ENCODE peak calls at places on chromosome X, in four cellular contexts. One of them, this sample, is unnamed.

GRCh38 chrX:45762699-45763647 is 562.3 kb upstream of the DIPK2B start:
- DNase-seq in heart left ventricle: no peak
- DNase-seq in Peyer's patch: no peak
- DNase-seq in suprapubic skin: no peak
- DNase-seq in this sample: no peak

GRCh38 chrX:153554519-153555167 is 37.2 kb downstream of the ATP2B3 start:
- DNase-seq in heart left ventricle: peak; percentile 54
- DNase-seq in Peyer's patch: peak; percentile 80
- DNase-seq in suprapubic skin: peak; percentile 81
- DNase-seq in this sample: peak; percentile 60

GRCh38 chrX:110435191-110435590 is 76.5 kb downstream of the RTL9 start:
- DNase-seq in heart left ventricle: no peak
- DNase-seq in Peyer's patch: no peak
- DNase-seq in suprapubic skin: no peak
- DNase-seq in this sample: no peak

GRCh38 chrX:107936434-107936730 is 45.8 kb downstream of the TEX13B start:
- DNase-seq in heart left ventricle: no peak
- DNase-seq in Peyer's patch: no peak
- DNase-seq in suprapubic skin: no peak
- DNase-seq in this sample: no peak

GRCh38 chrX:30971761-30972603 is 82.9 kb upstream of the TAB3 start:
- DNase-seq in heart left ventricle: peak; percentile 15
- DNase-seq in Peyer's patch: peak; percentile 68
- DNase-seq in suprapubic skin: no peak
- DNase-seq in this sample: no peak

GRCh38 chrX:154002215-154002719 is 17.4 kb downstream of the IRAK1 start:
- DNase-seq in heart left ventricle: peak; percentile 38
- DNase-seq in Peyer's patch: peak; percentile 77
- DNase-seq in suprapubic skin: no peak
- DNase-seq in this sample: no peak

GRCh38 chrX:3094261-3094660 is 53.0 kb downstream of the ARSF start:
- DNase-seq in heart left ventricle: no peak
- DNase-seq in Peyer's patch: peak; percentile 51
- DNase-seq in suprapubic skin: no peak
- DNase-seq in this sample: no peak

GRCh38 chrX:340641-341423 is 22.2 kb upstream of the GTPBP6 start:
- DNase-seq in heart left ventricle: no peak
- DNase-seq in Peyer's patch: no peak
- DNase-seq in suprapubic skin: peak; percentile 68
- DNase-seq in this sample: peak; percentile 6

GRCh38 chrX:63128509-63128908 is 222.6 kb downstream of the SPIN4 start:
- DNase-seq in heart left ventricle: no peak
- DNase-seq in Peyer's patch: no peak
- DNase-seq in suprapubic skin: no peak
- DNase-seq in this sample: no peak

GRCh38 chrX:72123471-72124185 is 8.1 kb downstream of the RTL5 start:
- DNase-seq in heart left ventricle: peak; percentile 65
- DNase-seq in Peyer's patch: peak; percentile 47
- DNase-seq in suprapubic skin: no peak
- DNase-seq in this sample: no peak

GRCh38 chrX:24014388-24015018 is 12.5 kb downstream of the KLHL15 start:
- DNase-seq in heart left ventricle: no peak
- DNase-seq in Peyer's patch: no peak
- DNase-seq in suprapubic skin: no peak
- DNase-seq in this sample: no peak

GRCh38 chrX:39652336-39652735 is 445.4 kb downstream of the BCOR start:
- DNase-seq in heart left ventricle: peak; percentile 22
- DNase-seq in Peyer's patch: peak; percentile 47
- DNase-seq in suprapubic skin: no peak
- DNase-seq in this sample: no peak

GRCh38 chrX:115616943-115617563 is 56.1 kb downstream of the PLS3 start:
- DNase-seq in heart left ventricle: no peak
- DNase-seq in Peyer's patch: no peak
- DNase-seq in suprapubic skin: no peak
- DNase-seq in this sample: no peak

GRCh38 chrX:50098749-50099148 is 102.1 kb downstream of the AKAP4 start:
- DNase-seq in heart left ventricle: no peak
- DNase-seq in Peyer's patch: no peak
- DNase-seq in suprapubic skin: no peak
- DNase-seq in this sample: no peak
- H3K4me1 ChIP-seq in heart left ventricle: no peaks in the 10 kb centered on the region
- H3K4me1 ChIP-seq in Peyer's patch: no peaks in the 10 kb centered on the region
- H3K4me1 ChIP-seq in suprapubic skin: no peaks in the 10 kb centered on the region
- H3K4me1 ChIP-seq in this sample: no peaks in the 10 kb centered on the region

DNA sequence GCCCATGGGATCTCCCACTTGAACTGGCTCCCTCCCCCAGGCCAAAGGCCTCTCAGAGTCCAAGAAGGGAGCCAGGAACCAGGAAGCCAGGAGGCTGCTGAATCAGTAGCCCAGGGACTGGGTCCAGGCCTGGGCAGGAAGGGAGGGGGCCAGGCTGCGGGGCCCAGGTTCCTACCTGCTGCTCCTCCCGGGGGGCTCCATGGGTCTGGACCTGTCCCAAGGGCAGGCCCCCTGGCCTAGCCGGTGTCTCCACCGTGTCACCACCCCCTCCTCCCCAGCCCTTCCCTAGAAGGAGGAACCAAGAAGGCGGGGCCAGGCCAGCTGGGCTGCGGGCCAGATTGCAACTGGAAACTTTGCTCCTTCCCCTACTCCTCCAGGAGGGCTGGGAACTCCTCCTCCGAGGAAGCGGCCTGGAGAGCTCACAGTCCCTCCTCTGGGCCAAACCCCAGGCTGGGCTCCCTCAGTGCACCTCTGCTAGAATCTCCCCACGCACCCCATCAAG is at the start of gene IQSEC2:
- DNase-seq in heart left ventricle: peak; percentile 86
- DNase-seq in Peyer's patch: peak; percentile 87
- DNase-seq in suprapubic skin: peak; percentile 85
- DNase-seq in this sample: peak; percentile 91
- TF ChIP-seq POLR2A in heart left ventricle: peak; percentile 20
- TF ChIP-seq POLR2A in Peyer's patch: peak; percentile 67
- TF ChIP-seq POLR2A in suprapubic skin: no peak
- TF ChIP-seq POLR2A in this sample: peak; percentile 13

DNA sequence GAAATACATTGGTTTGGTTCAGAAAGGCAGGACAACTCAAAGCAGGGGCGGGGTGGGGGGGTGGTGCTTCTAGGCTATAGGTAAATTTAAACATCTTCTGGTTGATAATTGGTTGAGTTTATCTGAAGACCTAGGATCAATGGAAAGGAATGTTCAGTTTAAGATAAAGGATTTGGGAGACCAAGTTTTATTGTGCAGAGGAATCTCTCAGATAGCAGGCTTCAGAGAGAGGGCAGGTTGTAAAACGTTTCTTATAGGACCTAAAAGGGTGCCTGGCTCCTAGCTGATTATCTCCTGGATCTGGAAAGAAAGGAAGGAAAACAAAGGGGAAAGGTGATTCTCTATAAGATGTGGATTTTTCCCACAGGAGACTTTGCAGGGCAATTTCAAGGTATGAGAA is 94.0 kb downstream of the TMEM47 start:
- DNase-seq in heart left ventricle: no peak
- DNase-seq in Peyer's patch: no peak
- DNase-seq in suprapubic skin: no peak
- DNase-seq in this sample: no peak
- H3K4me1 ChIP-seq in heart left ventricle: no peaks in the 10 kb centered on the region
- H3K4me1 ChIP-seq in Peyer's patch: no peaks in the 10 kb centered on the region
- H3K4me1 ChIP-seq in suprapubic skin: no peaks in the 10 kb centered on the region
- H3K4me1 ChIP-seq in this sample: no peaks in the 10 kb centered on the region

DNA sequence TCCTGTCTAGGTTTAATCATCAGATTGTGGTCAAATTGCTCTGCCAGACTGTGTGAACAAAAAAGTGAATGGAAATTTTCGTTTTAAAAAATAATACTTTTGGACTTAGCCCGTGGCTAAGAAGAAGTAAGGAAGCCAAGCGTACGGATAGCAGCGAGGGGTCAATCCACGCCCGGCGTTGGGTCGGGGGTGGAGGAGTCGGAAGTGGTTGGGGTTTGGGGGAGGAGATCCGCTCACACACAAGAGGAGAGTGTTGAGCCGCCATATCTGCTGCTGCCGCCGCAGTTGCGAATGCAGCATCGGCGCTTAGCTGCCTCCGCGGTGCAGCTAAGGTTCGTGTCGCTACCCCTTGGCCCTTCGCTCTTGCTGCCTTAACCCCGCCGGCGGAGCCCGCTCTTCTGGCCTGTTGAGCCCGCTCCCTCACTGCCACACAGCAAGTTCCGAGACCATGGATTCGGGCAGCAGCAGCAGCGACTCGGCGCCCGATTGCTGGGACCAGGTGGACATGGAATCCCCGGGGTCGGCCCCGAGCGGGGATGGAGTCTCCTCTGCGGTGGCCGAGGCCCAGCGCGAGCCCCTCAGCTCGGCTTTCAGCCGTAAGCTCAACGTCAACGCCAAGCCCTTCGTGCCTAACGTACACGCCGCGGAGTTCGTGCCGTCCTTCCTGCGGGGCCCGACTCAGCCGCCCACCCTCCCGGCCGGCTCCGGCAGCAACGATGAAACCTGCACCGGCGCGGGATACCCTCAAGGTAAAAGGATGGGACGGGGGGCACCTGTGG is at the start of gene GSPT2:
- DNase-seq in heart left ventricle: peak; percentile 77
- DNase-seq in Peyer's patch: peak; percentile 78
- DNase-seq in suprapubic skin: peak; percentile 76
- DNase-seq in this sample: peak; percentile 67
- TF ChIP-seq POLR2A in heart left ventricle: no peak
- TF ChIP-seq POLR2A in Peyer's patch: peak; percentile 25
- TF ChIP-seq POLR2A in suprapubic skin: no peak
- TF ChIP-seq POLR2A in this sample: no peak

DNA sequence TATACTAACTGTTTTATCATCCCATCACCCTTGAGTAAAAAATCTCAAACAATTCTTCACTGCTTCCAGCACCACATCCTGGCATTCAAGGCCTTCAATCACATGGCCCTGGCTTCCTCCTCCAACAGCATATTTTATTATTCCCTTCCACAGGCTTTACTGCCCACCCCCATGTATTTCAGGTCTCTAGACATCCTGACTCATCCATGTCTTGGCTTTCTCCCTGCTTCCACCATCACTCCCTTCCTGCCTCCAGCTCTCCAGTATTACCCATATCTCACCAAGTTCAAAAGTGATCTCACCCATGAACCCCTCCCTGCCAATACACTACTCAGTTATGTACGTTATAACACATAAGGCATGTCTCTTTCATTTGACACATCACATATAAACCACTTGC is 34.7 kb upstream of the PLAC1 start:
- DNase-seq in heart left ventricle: no peak
- DNase-seq in Peyer's patch: no peak
- DNase-seq in suprapubic skin: no peak
- DNase-seq in this sample: no peak
- H3K4me1 ChIP-seq in heart left ventricle: no peaks in the 10 kb centered on the region
- H3K4me1 ChIP-seq in Peyer's patch: no peaks in the 10 kb centered on the region
- H3K4me1 ChIP-seq in suprapubic skin: no peaks in the 10 kb centered on the region
- H3K4me1 ChIP-seq in this sample: no peaks in the 10 kb centered on the region

GRCh38 chrX:114047558-114047957 is 536.3 kb upstream of the HTR2C start:
- DNase-seq in heart left ventricle: no peak
- DNase-seq in Peyer's patch: no peak
- DNase-seq in suprapubic skin: no peak
- DNase-seq in this sample: no peak
- TF ChIP-seq POLR2A in heart left ventricle: no peak
- TF ChIP-seq POLR2A in Peyer's patch: no peak
- TF ChIP-seq POLR2A in suprapubic skin: no peak
- TF ChIP-seq POLR2A in this sample: no peak